ENCODE peak calls at places on chromosomes 12 and 14, in six cellular contexts. H, S, L, A, D and B are unnamed samples.

GRCh38 chr14:68978550-68978911 is 571 bp downstream of the ACTN1 start:
- DNase-seq in H (no peak), S (peak), L (peak), A (peak), D (peak), B (no peak)

GRCh38 chr14:25833341-25834121 is 764.3 kb downstream of the NOVA1 start:
- DNase-seq in H (no peak), S (no peak), L (no peak), A (peak), D (no peak), B (no peak)

GRCh38 chr14:56002876-56003625 is 115.2 kb upstream of the PELI2 start:
- DNase-seq in H (no peak), S (no peak), L (no peak), A (no peak), D (no peak), B (no peak)

GRCh38 chr12:131723532-131723931 is 12.6 kb downstream of the SFSWAP start:
- DNase-seq in H (no peak), S (no peak), L (no peak), A (no peak), D (no peak), B (no peak)

GRCh38 chr14:69850086-69850735 is 29.0 kb upstream of the SMOC1 start:
- DNase-seq in H (no peak), S (no peak), L (peak), A (no peak), D (peak), B (no peak)

GRCh38 chr12:93818488-93819047 is 141.4 kb downstream of the CRADD start:
- DNase-seq in H (no peak), S (peak), L (no peak), A (no peak), D (no peak), B (no peak)

GRCh38 chr12:51751657-51752056 is 96.9 kb downstream of the FIGNL2 start:
- DNase-seq in H (no peak), S (no peak), L (peak), A (no peak), D (no peak), B (no peak)

GRCh38 chr12:2306686-2307249 is 254.0 kb downstream of the CACNA1C start:
- DNase-seq in H (peak), S (no peak), L (no peak), A (no peak), D (no peak), B (no peak)

GRCh38 chr12:91180577-91180976 is 2.0 kb downstream of the DCN start:
- DNase-seq in H (no peak), S (no peak), L (no peak), A (no peak), D (peak), B (no peak)

GRCh38 chr14:35374273-35374681 is 30.3 kb downstream of the NFKBIA start:
- DNase-seq in H (no peak), S (no peak), L (no peak), A (peak), D (peak), B (peak)

GRCh38 chr14:68349900-68350323 is 443.0 kb downstream of the ZFP36L1 start:
- DNase-seq in H (no peak), S (no peak), L (no peak), A (no peak), D (peak), B (no peak)

GRCh38 chr14:104820669-104821228 is 19.8 kb downstream of the ZBTB42 start:
- DNase-seq in H (no peak), S (peak), L (no peak), A (peak), D (peak), B (no peak)

GRCh38 chr12:132872073-132872855 is 15.1 kb downstream of the CHFR start:
- DNase-seq in H (no peak), S (no peak), L (no peak), A (no peak), D (no peak), B (no peak)

GRCh38 chr12:2682301-2683282 is 112.2 kb upstream of the FKBP4 start:
- DNase-seq in H (peak), S (no peak), L (peak), A (peak), D (peak), B (no peak)

GRCh38 chr12:13167226-13167625 is 29.3 kb upstream of the EMP1 start:
- DNase-seq in H (no peak), S (no peak), L (no peak), A (peak), D (no peak), B (peak)

GRCh38 chr12:97680751-97681150 is 218.1 kb downstream of the RMST start:
- DNase-seq in H (no peak), S (no peak), L (no peak), A (peak), D (no peak), B (no peak)

GRCh38 chr12:71661977-71662522 is 1.6 kb downstream of the ZFC3H1 start:
- DNase-seq in H (no peak), S (no peak), L (no peak), A (no peak), D (peak), B (no peak)

GRCh38 chr14:62585247-62585646 is 460.0 kb downstream of the KCNH5 start:
- DNase-seq in H (no peak), S (no peak), L (no peak), A (no peak), D (no peak), B (no peak)

GRCh38 chr12:52074656-52075408 is 4.7 kb upstream of the SMIM41 start:
- DNase-seq in H (no peak), S (no peak), L (no peak), A (peak), D (no peak), B (no peak)

GRCh38 chr12:33330940-33331339 is 108.7 kb downstream of the SYT10 start:
- DNase-seq in H (no peak), S (no peak), L (no peak), A (no peak), D (no peak), B (no peak)

GRCh38 chr12:32698285-32698684 is 19.2 kb downstream of the DNM1L start:
- DNase-seq in H (no peak), S (no peak), L (no peak), A (peak), D (no peak), B (no peak)

GRCh38 chr12:52156757-52157565 is 34.9 kb downstream of the KRT80 start:
- DNase-seq in H (peak), S (peak), L (peak), A (peak), D (peak), B (no peak)

GRCh38 chr12:2286461-2287131 is 233.8 kb downstream of the CACNA1C start:
- DNase-seq in H (no peak), S (no peak), L (peak), A (no peak), D (peak), B (no peak)

GRCh38 chr12:69738351-69739286 is at the start of gene RAB3IP:
- DNase-seq in H (peak), S (peak), L (peak), A (peak), D (peak), B (peak)

GRCh38 chr14:89304972-89305703 is 111.9 kb downstream of the FOXN3 start:
- DNase-seq in H (no peak), S (peak), L (no peak), A (peak), D (peak), B (no peak)

GRCh38 chr14:54901380-54902142 is 1.1 kb downstream of the GCH1 start:
- DNase-seq in H (no peak), S (no peak), L (peak), A (peak), D (no peak), B (no peak)

GRCh38 chr14:83874662-83875061 is 1655.3 kb upstream of the FLRT2 start:
- DNase-seq in H (no peak), S (no peak), L (no peak), A (no peak), D (peak), B (no peak)

GRCh38 chr12:98401427-98401826 is 114.0 kb upstream of the TMPO start:
- DNase-seq in H (no peak), S (no peak), L (no peak), A (no peak), D (no peak), B (peak)

GRCh38 chr12:44875417-44875953 is 630 bp downstream of the NELL2 start:
- DNase-seq in H (no peak), S (no peak), L (no peak), A (peak), D (peak), B (no peak)

GRCh38 chr12:593396-593976 is 69.8 kb downstream of the NINJ2 start:
- DNase-seq in H (no peak), S (no peak), L (no peak), A (no peak), D (no peak), B (no peak)

GRCh38 chr12:117689857-117690256 is 278.9 kb downstream of the KSR2 start:
- DNase-seq in H (no peak), S (no peak), L (no peak), A (no peak), D (no peak), B (no peak)

GRCh38 chr12:9951026-9951652 is 19.0 kb upstream of the CLEC2A start:
- DNase-seq in H (peak), S (no peak), L (no peak), A (no peak), D (no peak), B (no peak)

GRCh38 chr12:18467636-18468520 is 206.6 kb downstream of the PIK3C2G start:
- DNase-seq in H (no peak), S (no peak), L (no peak), A (no peak), D (no peak), B (no peak)

GRCh38 chr12:112904571-112904970 is 2.2 kb upstream of the OAS1 start:
- DNase-seq in H (no peak), S (no peak), L (no peak), A (no peak), D (peak), B (no peak)

GRCh38 chr12:121334513-121335343 is 17.5 kb downstream of the ANAPC5 start:
- DNase-seq in H (peak), S (no peak), L (no peak), A (peak), D (peak), B (peak)

GRCh38 chr14:50796391-50796790 is 34.6 kb downstream of the NIN start:
- DNase-seq in H (no peak), S (no peak), L (no peak), A (no peak), D (no peak), B (no peak)

GRCh38 chr14:90628825-90629224 is 187.4 kb downstream of the TTC7B start:
- DNase-seq in H (no peak), S (no peak), L (no peak), A (no peak), D (no peak), B (no peak)

GRCh38 chr12:99067171-99067785 is 422.2 kb downstream of the APAF1 start:
- DNase-seq in H (no peak), S (no peak), L (peak), A (no peak), D (no peak), B (no peak)

GRCh38 chr12:32666018-32666417 is 13.1 kb upstream of the DNM1L start:
- DNase-seq in H (no peak), S (no peak), L (no peak), A (no peak), D (no peak), B (no peak)